ENCODE peak calls at places on chromosome 3, in four cellular contexts. L is Panc1, J is K562, A is HepG2. E is an unnamed sample.

GRCh38 chr3:133931084-133931483 is 35.4 kb upstream of the RAB6B start:
- DNase-seq in L (no peak), J (no peak), A (no peak), E (no peak)

GRCh38 chr3:142857056-142857455 is 31.8 kb downstream of the PCOLCE2 start:
- DNase-seq in L (no peak), J (peak), A (peak), E (peak)

GRCh38 chr3:162302983-162303624 is 806.5 kb downstream of the OTOL1 start:
- DNase-seq in L (no peak), J (no peak), A (no peak), E (no peak)

GRCh38 chr3:137110392-137110996 is 152.7 kb downstream of the IL20RB start:
- DNase-seq in L (peak), J (peak), A (peak), E (peak)

GRCh38 chr3:67386446-67386845 is 268.0 kb downstream of the SUCLG2 start:
- DNase-seq in L (no peak), J (no peak), A (no peak), E (no peak)

GRCh38 chr3:172201136-172201989 is 162.0 kb downstream of the FNDC3B start:
- DNase-seq in L (no peak), J (peak), A (no peak), E (no peak)

GRCh38 chr3:11238880-11239279 is 33.3 kb upstream of the ATG7 start:
- DNase-seq in L (peak), J (no peak), A (no peak), E (no peak)

GRCh38 chr3:111548060-111548459 is 6.1 kb downstream of the CD96 start:
- DNase-seq in L (no peak), J (no peak), A (no peak), E (no peak)

GRCh38 chr3:24454862-24455261 is 39.8 kb downstream of the THRB start:
- DNase-seq in L (no peak), J (no peak), A (no peak), E (no peak)

GRCh38 chr3:19645093-19645492 is 288.9 kb downstream of the EFHB start:
- DNase-seq in L (no peak), J (no peak), A (no peak), E (no peak)

GRCh38 chr3:97968376-97968775 is 3.9 kb downstream of the RIOX2 start:
- DNase-seq in L (no peak), J (no peak), A (no peak), E (no peak)

GRCh38 chr3:66983101-66983500 is 15.0 kb upstream of the KBTBD8 start:
- DNase-seq in L (no peak), J (no peak), A (no peak), E (peak)

GRCh38 chr3:99862208-99862607 is 44.5 kb downstream of the CMSS1 start:
- DNase-seq in L (no peak), J (no peak), A (no peak), E (no peak)

GRCh38 chr3:14248849-14249523 is 70.4 kb downstream of the LSM3 start:
- DNase-seq in L (no peak), J (no peak), A (peak), E (no peak)

GRCh38 chr3:38018296-38019266 is 10.9 kb downstream of the PLCD1 start:
- DNase-seq in L (no peak), J (peak), A (no peak), E (no peak)

GRCh38 chr3:39344746-39345344 is 15.3 kb downstream of the CCR8 start:
- DNase-seq in L (no peak), J (no peak), A (no peak), E (no peak)

GRCh38 chr3:121969631-121970030 is 52.4 kb downstream of the ILDR1 start:
- DNase-seq in L (no peak), J (no peak), A (no peak), E (no peak)

GRCh38 chr3:195260286-195260905 is 10.6 kb downstream of the XXYLT1 start:
- DNase-seq in L (no peak), J (no peak), A (no peak), E (peak)

GRCh38 chr3:42213417-42213816 is 52.6 kb downstream of the CCK start:
- DNase-seq in L (no peak), J (no peak), A (no peak), E (no peak)

GRCh38 chr3:7270731-7271130 is 409.8 kb downstream of the GRM7 start:
- DNase-seq in L (no peak), J (no peak), A (no peak), E (no peak)

GRCh38 chr3:195809796-195810454 is 1.8 kb downstream of the MUC4 start:
- DNase-seq in L (no peak), J (no peak), A (no peak), E (no peak)

GRCh38 chr3:70824078-70824477 is 511.6 kb upstream of the MDFIC2 start:
- DNase-seq in L (no peak), J (no peak), A (no peak), E (no peak)

GRCh38 chr3:155870133-155870944 is at the start of gene GMPS:
- DNase-seq in L (no peak), J (peak), A (peak), E (peak)
- TF ChIP-seq REST in L (no peak), J (no peak), A (peak), E (no peak)

GRCh38 chr3:149381173-149382090 is 4.0 kb upstream of the TM4SF1 start:
- DNase-seq in L (no peak), J (no peak), A (no peak), E (no peak)
- H3K27ac ChIP-seq in L (peak), J (no peak), A (peak), E (no peak)

GRCh38 chr3:160409812-160410610 is 10.6 kb downstream of the SMC4 start:
- DNase-seq in L (no peak), J (no peak), A (no peak), E (no peak)
- TF ChIP-seq POLR2AphosphoS5 in L (no peak), J (no peak), A (no peak), E (no peak)

DNA sequence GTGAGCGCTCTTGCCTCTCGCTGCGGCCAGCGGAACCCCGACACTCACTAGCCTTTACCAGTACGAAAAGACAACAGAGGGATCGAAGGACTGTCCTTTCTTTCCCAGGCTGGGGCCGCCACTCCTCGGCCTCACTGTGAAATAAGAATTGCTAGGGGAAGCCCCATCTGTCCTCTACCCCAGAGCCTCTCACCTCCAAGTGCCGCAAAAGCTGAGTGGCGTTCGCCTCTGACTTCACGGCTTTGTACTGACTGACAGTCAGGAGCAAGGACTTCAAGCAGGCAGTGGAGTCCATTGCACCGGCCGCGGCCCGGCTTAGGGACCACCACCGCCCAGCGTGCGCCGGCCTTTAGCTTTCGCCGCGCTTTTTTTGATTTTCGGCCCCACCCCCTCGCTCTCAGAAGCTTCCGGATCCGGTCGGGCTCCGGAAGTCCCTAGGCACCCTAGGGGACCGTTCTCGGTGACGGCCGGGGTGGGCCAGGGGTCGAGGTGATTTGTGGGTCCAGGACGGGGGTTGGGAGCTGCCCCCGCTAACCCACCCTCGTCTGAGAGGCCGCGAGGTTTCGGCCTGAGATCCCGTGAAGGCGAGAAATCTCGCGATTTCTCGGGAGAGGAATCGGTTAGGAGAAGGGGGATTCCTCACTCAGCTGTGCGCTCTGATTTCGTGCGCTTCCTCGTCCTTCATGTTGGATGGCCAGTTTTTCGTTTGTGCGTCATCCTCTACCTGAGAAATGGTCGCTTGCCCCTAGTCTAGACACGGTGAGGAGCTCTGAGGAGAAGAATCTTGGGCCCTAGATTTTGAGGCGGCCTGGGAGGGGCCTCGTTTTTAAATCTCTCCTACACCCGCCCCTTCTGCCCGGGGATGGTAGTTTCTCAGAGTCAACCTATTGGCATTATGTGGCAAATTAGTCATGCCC is at the start of the genes CIP2A and DZIP3:
- DNase-seq in L (peak), J (peak), A (peak), E (peak)
- TF ChIP-seq REST in L (no peak), J (no peak), A (peak), E (no peak)

GRCh38 chr3:8942746-8943488 is 20.4 kb downstream of the RAD18 start:
- DNase-seq in L (no peak), J (no peak), A (no peak), E (no peak)
- H3K27ac ChIP-seq in L (no peak), J (no peak), A (no peak), E (no peak)

DNA sequence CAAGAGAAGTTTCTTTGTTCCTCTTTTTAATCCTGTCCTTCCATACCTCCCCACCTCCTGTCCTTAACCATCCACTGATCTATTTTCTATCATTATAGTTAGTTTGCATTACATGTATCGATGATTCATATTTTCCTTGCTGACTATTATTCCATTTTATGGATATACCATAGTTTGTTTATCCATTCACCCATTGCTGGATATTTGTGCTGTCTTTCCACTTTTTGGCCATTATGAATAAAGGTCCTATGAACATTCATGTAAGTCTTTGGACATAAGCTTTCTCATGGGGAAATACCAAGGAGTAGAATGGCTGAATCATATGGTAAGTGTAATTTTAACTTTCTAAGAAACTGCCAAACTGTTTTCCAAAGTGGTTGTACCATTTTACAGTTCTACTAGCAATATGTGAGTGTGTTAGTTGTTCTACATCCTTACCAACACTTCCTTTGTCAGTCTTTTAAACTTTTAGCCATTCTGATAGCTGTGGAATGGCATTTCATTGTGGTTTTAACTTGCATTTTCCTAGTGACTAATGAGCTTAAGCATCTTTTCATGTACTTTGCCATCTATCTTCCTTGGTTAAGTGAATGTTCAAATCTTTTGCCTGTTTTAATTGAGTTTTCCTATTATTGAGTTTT is 11.7 kb downstream of the ATP6V1A start:
- DNase-seq in L (no peak), J (no peak), A (no peak), E (no peak)
- TF ChIP-seq POLR2AphosphoS5 in L (no peak), J (no peak), A (no peak), E (no peak)

DNA sequence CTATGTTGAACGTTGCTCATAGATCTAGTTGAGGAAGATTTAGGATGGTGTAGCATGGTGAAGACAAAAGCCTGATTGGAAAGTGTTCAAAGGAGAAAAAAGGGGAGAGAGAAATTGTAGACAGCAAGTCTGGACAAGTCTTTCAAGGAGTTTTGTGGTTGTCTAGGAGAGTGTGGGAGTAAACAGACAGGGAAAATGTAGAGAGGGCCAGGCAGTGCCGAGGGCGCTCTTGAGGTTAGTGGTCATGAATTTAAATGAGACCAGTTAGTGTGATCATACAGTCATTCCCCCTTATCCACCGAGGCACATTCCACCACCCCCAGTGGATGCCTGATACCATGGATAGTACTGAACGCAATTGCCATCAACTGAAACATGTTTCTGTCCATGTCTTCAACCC is 167.5 kb upstream of the IL12A start:
- DNase-seq in L (no peak), J (no peak), A (no peak), E (no peak)
- TF ChIP-seq REST in L (no peak), J (no peak), A (no peak), E (no peak)

DNA sequence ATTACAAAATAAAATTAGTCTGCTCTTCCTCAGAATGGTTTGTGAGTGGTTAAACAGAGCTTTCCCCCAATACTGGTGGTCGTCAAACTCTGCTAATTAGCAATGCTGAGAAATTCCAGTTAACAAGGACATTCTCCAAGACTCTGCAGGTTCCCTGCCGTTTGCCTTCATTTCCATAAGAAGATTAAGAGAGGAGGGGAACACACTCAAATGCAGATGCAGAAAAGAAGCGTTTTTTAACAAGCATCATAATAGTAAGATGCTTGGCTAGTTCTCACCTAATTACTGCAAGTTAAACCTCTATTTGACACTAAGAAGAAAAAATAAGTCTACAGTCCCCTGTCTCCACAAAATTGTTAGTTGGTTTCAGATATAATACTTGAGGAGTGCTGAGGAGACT is 3.7 kb upstream of the SOX2 start:
- DNase-seq in L (no peak), J (no peak), A (no peak), E (peak)
- H3K27ac ChIP-seq in L (no peak), J (no peak), A (no peak), E (peak)

GRCh38 chr3:186264608-186265400 is 97.2 kb downstream of the DGKG start:
- DNase-seq in L (no peak), J (no peak), A (no peak), E (no peak)
- TF ChIP-seq POLR2AphosphoS5 in L (no peak), J (no peak), A (no peak), E (no peak)

DNA sequence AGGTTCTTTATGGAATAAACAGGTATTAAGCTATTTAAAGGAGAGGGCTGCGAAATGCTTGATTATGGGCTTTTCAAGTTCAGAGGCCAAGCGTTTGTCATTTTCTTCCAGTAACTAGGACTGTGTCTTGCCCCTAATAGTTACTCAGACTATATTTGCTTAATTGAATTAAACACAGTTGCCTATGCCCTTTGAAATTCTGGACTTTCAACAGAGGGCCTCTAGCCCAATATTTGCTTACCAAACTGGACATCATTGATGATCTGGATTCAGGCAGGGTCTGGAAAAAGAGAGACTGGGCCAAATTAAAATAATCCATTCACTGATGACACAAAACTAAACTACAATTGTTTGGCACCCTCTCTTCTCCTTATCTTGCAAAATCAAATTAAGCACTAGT is 75.3 kb upstream of the TSEN2 start:
- DNase-seq in L (no peak), J (no peak), A (peak), E (no peak)
- TF ChIP-seq REST in L (no peak), J (no peak), A (peak), E (no peak)

E was measured in GM23338.